ENCODE peak calls at places on chromosomes 3 and 15, in four cellular contexts. K, X, I and T are unnamed samples.

GRCh38 chr3:10373686-10374261 is 52.9 kb upstream of the SEC13 start:
- DNase-seq in K (no peak), X (no peak), I (no peak), T (peak; percentile 18)

GRCh38 chr15:39582286-39582976 is 1.6 kb downstream of the THBS1 start:
- DNase-seq in K (no peak), X (no peak), I (no peak), T (no peak)

GRCh38 chr3:39132096-39133092 is 21.0 kb downstream of the CSRNP1 start:
- DNase-seq in K (no peak), X (no peak), I (no peak), T (no peak)

GRCh38 chr15:69818529-69818928 is 279.2 kb downstream of the TLE3 start:
- DNase-seq in K (no peak), X (no peak), I (no peak), T (no peak)

GRCh38 chr15:28786521-28786920 is 61.9 kb downstream of the GOLGA6L7 start:
- DNase-seq in K (no peak), X (no peak), I (no peak), T (no peak)

GRCh38 chr3:10205461-10206165 is 40.9 kb downstream of the IRAK2 start:
- DNase-seq in K (no peak), X (no peak), I (no peak), T (peak; percentile 80)

GRCh38 chr3:146308682-146309081 is 57.8 kb upstream of the PLSCR4 start:
- DNase-seq in K (no peak), X (no peak), I (no peak), T (no peak)

GRCh38 chr3:118987466-118987865 is 47.2 kb downstream of the IGSF11 start:
- DNase-seq in K (no peak), X (no peak), I (no peak), T (no peak)

GRCh38 chr3:137409584-137409983 is 354.5 kb upstream of the SOX14 start:
- DNase-seq in K (no peak), X (no peak), I (no peak), T (no peak)

GRCh38 chr3:171066216-171066615 is 39.7 kb upstream of the SLC2A2 start:
- DNase-seq in K (no peak), X (no peak), I (no peak), T (no peak)

GRCh38 chr3:32117324-32117723 is 10.9 kb downstream of the GPD1L start:
- DNase-seq in K (peak; percentile 38), X (no peak), I (no peak), T (no peak)

GRCh38 chr3:32111560-32111959 is 5.1 kb downstream of the GPD1L start:
- DNase-seq in K (no peak), X (no peak), I (no peak), T (no peak)

GRCh38 chr3:32113566-32113965 is 7.1 kb downstream of the GPD1L start:
- DNase-seq in K (no peak), X (no peak), I (no peak), T (no peak)

GRCh38 chr3:32110233-32110760 is 3.9 kb downstream of the GPD1L start:
- DNase-seq in K (no peak), X (no peak), I (no peak), T (no peak)

GRCh38 chr3:32113981-32114566 is 7.7 kb downstream of the GPD1L start:
- DNase-seq in K (no peak), X (no peak), I (no peak), T (no peak)
- TF ChIP-seq RAD21 in K (no peak), X (no peak), I (no peak), T (no peak)

GRCh38 chr15:91118796-91119590 is 18.9 kb downstream of the SV2B start:
- DNase-seq in K (no peak), X (no peak), I (no peak), T (no peak)
- TF ChIP-seq ELF1 in K (no peak), X (no peak), I (no peak), T (no peak)

DNA sequence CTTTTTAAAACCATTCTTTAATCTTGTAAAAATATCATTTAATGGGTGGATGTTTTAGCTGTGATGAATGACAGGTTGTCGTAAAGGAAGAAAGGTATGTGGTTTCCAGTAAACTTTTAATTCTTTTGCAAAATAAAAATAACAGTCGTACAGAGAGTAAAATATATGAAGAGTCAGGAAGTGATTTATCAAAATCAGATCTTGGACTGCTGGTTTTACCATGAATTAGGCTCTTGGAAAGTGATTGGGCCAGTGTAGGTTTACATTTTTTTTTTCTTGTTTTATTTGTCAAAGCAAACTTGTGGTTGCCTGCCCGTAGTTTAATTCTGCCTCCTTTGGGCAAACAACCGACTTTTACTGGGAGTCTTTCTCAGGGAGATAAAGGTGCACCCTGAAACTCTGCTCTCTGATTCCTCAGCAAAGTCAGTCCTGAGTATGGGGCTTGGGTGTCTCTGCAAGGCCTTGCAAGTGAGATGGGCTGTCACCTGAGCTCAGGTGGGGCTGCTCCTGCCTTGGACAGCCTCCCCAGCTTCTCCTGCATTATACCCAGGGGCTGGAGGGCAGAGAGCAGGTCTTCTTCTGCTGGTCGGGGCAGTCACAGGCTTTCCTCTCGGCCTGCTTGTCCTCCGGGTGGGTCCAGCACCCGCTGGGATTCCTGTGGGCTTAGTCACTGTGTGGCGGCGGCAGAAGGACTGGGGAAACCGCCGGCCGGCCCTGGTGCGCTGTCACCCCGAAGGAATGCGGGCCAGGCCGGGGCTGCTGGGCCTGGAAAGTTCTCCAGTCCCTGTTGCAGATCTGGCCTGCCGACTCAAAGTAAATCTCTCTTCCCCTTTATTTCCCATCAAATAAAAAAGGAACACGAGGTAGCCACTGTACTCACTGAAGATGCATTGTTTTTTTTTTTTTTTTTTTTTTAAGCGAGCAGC is 79.0 kb downstream of the IGF1R start:
- DNase-seq in K (peak; percentile 89), X (peak; percentile 44), I (no peak), T (peak; percentile 84)
- H3K9ac ChIP-seq in K (peak overlapping the region; percentile 65), X (peak overlapping the region; percentile 84), I (no peak overlapping the region), T (peak overlapping the region; percentile 74)

DNA sequence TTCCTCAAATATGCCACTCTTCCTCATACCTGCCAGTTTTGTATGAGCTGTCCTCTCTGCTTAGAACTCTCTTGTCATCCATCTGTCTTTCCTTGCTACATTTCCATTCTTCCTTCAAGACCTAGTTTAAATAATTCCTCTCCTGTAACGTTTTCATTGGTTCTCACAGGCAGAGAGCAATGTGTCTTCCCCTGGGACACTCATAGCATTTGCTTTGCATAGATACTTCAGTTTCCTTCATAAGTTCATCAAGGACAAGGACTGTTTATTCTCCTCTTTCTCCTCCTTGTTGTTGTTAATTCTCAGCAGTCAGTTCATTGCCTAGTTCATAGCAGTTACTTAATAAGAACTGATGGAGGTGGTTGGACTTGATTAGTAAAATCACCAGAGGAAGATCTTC is 10.6 kb downstream of the NR2C2 start:
- DNase-seq in K (no peak), X (no peak), I (no peak), T (no peak)
- TF ChIP-seq RAD21 in K (no peak), X (no peak), I (no peak), T (no peak)

GRCh38 chr3:151084893-151085226 is 604 bp upstream of the MED12L start:
- DNase-seq in K (no peak), X (no peak), I (no peak), T (no peak)

GRCh38 chr3:151085889-151086483 is 522 bp downstream of the MED12L start:
- DNase-seq in K (no peak), X (peak; percentile 82), I (no peak), T (no peak)

GRCh38 chr3:151087648-151088047 is 2.2 kb downstream of the MED12L start:
- DNase-seq in K (no peak), X (no peak), I (no peak), T (no peak)

GRCh38 chr3:151085227-151085888 is at the start of gene MED12L:
- DNase-seq in K (peak; percentile 30), X (peak; percentile 95), I (peak; percentile 52), T (peak; percentile 45)

DNA sequence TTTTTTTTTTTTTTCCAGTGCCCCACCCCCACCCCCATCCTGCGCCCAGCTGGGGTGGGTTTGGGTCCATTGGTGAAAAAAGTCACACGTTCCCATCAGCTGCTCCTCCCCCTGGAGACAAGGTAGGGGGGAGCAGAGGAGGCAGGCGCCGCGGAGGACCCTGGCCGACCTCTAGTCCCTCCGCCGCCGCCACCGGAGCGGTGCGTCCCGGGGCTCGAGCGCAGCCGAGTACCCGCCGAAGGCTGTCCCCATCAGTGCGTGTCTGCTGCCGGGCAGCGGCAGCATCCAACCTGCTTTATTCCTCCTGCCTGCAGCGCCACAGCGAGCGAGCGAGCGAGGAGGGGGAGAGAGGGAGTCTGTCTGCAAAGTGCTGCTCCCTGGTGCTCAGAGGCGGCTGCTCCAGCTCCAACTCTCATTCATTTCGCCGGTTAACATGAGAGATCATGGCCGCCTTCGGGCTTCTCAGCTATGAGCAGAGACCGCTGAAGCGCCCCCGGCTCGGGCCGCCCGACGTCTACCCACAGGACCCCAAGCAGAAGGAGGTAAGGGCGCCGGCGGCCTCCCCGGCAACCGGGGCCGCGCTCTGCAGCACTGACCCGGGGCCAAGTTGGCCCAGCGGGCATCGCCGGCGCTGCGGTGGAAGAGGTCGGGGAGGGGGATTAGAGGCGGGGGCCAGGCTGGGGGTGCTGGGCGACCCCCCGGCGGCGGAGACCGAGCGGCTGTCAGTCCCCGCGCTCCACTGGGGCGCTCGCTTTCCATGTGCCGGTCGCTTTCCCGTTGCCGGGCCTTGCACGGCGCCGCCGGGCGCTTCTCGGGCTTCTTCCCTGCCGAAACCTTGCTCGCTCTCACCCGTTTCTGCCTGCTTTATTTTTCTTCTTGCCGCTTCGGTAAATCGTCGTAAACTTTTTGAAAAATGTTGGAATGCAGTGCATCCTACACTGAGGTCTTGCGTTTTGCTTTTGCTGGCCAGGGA is 1.3 kb downstream of the MED12L start:
- DNase-seq in K (peak; percentile 70), X (peak; percentile 89), I (no peak), T (peak; percentile 22)
- TF ChIP-seq ELF1 in K (no peak), X (no peak), I (no peak), T (no peak)

GRCh38 chr3:50617911-50618481 is 1.0 kb downstream of the MAPKAPK3 start:
- DNase-seq in K (no peak), X (no peak), I (no peak), T (no peak)

GRCh38 chr3:50616770-50617095 is 218 bp upstream of the MAPKAPK3 start:
- DNase-seq in K (peak; percentile 83), X (peak; percentile 93), I (peak; percentile 91), T (peak; percentile 84)

GRCh38 chr3:50615190-50615589 is 1.8 kb upstream of the MAPKAPK3 start:
- DNase-seq in K (no peak), X (no peak), I (no peak), T (no peak)

GRCh38 chr3:50617096-50617791 is at the start of gene MAPKAPK3:
- DNase-seq in K (peak; percentile 29), X (no peak), I (no peak), T (no peak)

GRCh38 chr3:50616003-50616769 is 765 bp upstream of the MAPKAPK3 start:
- DNase-seq in K (peak; percentile 74), X (peak; percentile 90), I (peak; percentile 50), T (peak; percentile 82)
- H3K9ac ChIP-seq in K (peak overlapping the region; percentile 19), X (peak overlapping the region; percentile 13), I (peak overlapping the region; percentile 82), T (peak overlapping the region; percentile 46)

GRCh38 chr15:55318588-55319494 is at the start of the genes PIGB and PIGBOS1:
- DNase-seq in K (peak; percentile 82), X (peak; percentile 85), I (peak; percentile 65), T (peak; percentile 79)
- TF ChIP-seq RAD21 in K (peak; percentile 30), X (no peak), I (no peak), T (no peak)

GRCh38 chr15:63604281-63604680 is 7.1 kb downstream of the FBXL22 start:
- DNase-seq in K (no peak), X (no peak), I (no peak), T (no peak)

GRCh38 chr15:63603516-63603915 is 6.3 kb downstream of the FBXL22 start:
- DNase-seq in K (no peak), X (no peak), I (no peak), T (no peak)

GRCh38 chr15:63606333-63606732 is 9.1 kb downstream of the FBXL22 start:
- DNase-seq in K (no peak), X (no peak), I (no peak), T (no peak)

GRCh38 chr15:63605816-63606215 is 8.6 kb downstream of the FBXL22 start:
- DNase-seq in K (no peak), X (no peak), I (no peak), T (no peak)

GRCh38 chr15:63605036-63605435 is 7.8 kb downstream of the FBXL22 start:
- DNase-seq in K (no peak), X (no peak), I (no peak), T (no peak)
- TF ChIP-seq ELF1 in K (no peak), X (no peak), I (no peak), T (no peak)